ENCODE peak calls at places on chromosome 9, in eight cellular contexts. One of them, this sample, is unnamed.

GRCh38 chr9:120583958-120584369 is 4.0 kb upstream of the CDK5RAP2 start:
- DNase-seq in GM23338: peak; percentile 40
- DNase-seq in K562: peak; percentile 53
- DNase-seq in Panc1: no peak
- DNase-seq in sigmoid colon: no peak
- DNase-seq in transverse colon: peak; percentile 40
- DNase-seq in prostate gland: no peak
- DNase-seq in HCT116: peak; percentile 16
- DNase-seq in this sample: no peak

GRCh38 chr9:109013678-109014145 is 413 bp upstream of the CTNNAL1 start:
- DNase-seq in prostate gland: no peak
- DNase-seq in transverse colon: no peak
- DNase-seq in HCT116: no peak
- DNase-seq in sigmoid colon: no peak
- DNase-seq in GM23338: no peak
- DNase-seq in Panc1: no peak
- DNase-seq in K562: no peak
- DNase-seq in this sample: peak; percentile 48

GRCh38 chr9:13070612-13071595 is 208.6 kb downstream of the MPDZ start:
- DNase-seq in K562: no peak
- DNase-seq in prostate gland: no peak
- DNase-seq in transverse colon: no peak
- DNase-seq in HCT116: no peak
- DNase-seq in GM23338: no peak
- DNase-seq in sigmoid colon: no peak
- DNase-seq in Panc1: no peak
- DNase-seq in this sample: no peak

GRCh38 chr9:108994695-108995094 is 18.6 kb downstream of the CTNNAL1 start:
- DNase-seq in transverse colon: no peak
- DNase-seq in Panc1: no peak
- DNase-seq in sigmoid colon: no peak
- DNase-seq in prostate gland: no peak
- DNase-seq in GM23338: no peak
- DNase-seq in HCT116: no peak
- DNase-seq in K562: peak; percentile 17
- DNase-seq in this sample: no peak

GRCh38 chr9:6428940-6429889 is 16.2 kb downstream of the UHRF2 start:
- DNase-seq in transverse colon: no peak
- DNase-seq in GM23338: no peak
- DNase-seq in Panc1: no peak
- DNase-seq in prostate gland: no peak
- DNase-seq in K562: no peak
- DNase-seq in HCT116: no peak
- DNase-seq in sigmoid colon: no peak
- DNase-seq in this sample: no peak

GRCh38 chr9:22469928-22470544 is 23.4 kb downstream of the DMRTA1 start:
- DNase-seq in GM23338: peak; percentile 87
- DNase-seq in K562: no peak
- DNase-seq in prostate gland: peak; percentile 13
- DNase-seq in Panc1: no peak
- DNase-seq in transverse colon: peak; percentile 8
- DNase-seq in sigmoid colon: no peak
- DNase-seq in HCT116: peak; percentile 26
- DNase-seq in this sample: peak; percentile 16

GRCh38 chr9:69542048-69542447 is 130.1 kb downstream of the APBA1 start:
- DNase-seq in prostate gland: no peak
- DNase-seq in transverse colon: no peak
- DNase-seq in sigmoid colon: no peak
- DNase-seq in HCT116: no peak
- DNase-seq in K562: no peak
- DNase-seq in GM23338: no peak
- DNase-seq in Panc1: no peak
- DNase-seq in this sample: no peak

GRCh38 chr9:82912639-82913038 is 150.3 kb downstream of the RASEF start:
- DNase-seq in HCT116: no peak
- DNase-seq in sigmoid colon: no peak
- DNase-seq in prostate gland: no peak
- DNase-seq in K562: no peak
- DNase-seq in Panc1: no peak
- DNase-seq in GM23338: peak; percentile 46
- DNase-seq in transverse colon: no peak
- DNase-seq in this sample: no peak

GRCh38 chr9:77010527-77010926 is 8.9 kb upstream of the FOXB2 start:
- DNase-seq in prostate gland: no peak
- DNase-seq in sigmoid colon: no peak
- DNase-seq in transverse colon: no peak
- DNase-seq in HCT116: no peak
- DNase-seq in GM23338: no peak
- DNase-seq in K562: no peak
- DNase-seq in Panc1: no peak
- DNase-seq in this sample: no peak

GRCh38 chr9:122200960-122201635 is 27.7 kb downstream of the LHX6 start:
- DNase-seq in sigmoid colon: no peak
- DNase-seq in HCT116: no peak
- DNase-seq in Panc1: no peak
- DNase-seq in prostate gland: no peak
- DNase-seq in K562: no peak
- DNase-seq in transverse colon: no peak
- DNase-seq in GM23338: no peak
- DNase-seq in this sample: no peak

GRCh38 chr9:123356851-123357747 is 1.1 kb downstream of the CRB2 start:
- DNase-seq in sigmoid colon: no peak
- DNase-seq in transverse colon: no peak
- DNase-seq in Panc1: no peak
- DNase-seq in K562: no peak
- DNase-seq in GM23338: no peak
- DNase-seq in prostate gland: no peak
- DNase-seq in HCT116: no peak
- DNase-seq in this sample: no peak

GRCh38 chr9:32782476-32783167 is 718 bp upstream of the TMEM215 start:
- DNase-seq in GM23338: peak; percentile 63
- DNase-seq in HCT116: no peak
- DNase-seq in transverse colon: no peak
- DNase-seq in Panc1: no peak
- DNase-seq in sigmoid colon: no peak
- DNase-seq in K562: no peak
- DNase-seq in prostate gland: no peak
- DNase-seq in this sample: no peak
- H3K4me3 ChIP-seq in GM23338: peak overlapping the region; percentile 94
- H3K4me3 ChIP-seq in HCT116: no peak overlapping the region
- H3K4me3 ChIP-seq in transverse colon: no peak overlapping the region
- H3K4me3 ChIP-seq in Panc1: no peak overlapping the region
- H3K4me3 ChIP-seq in sigmoid colon: no peak overlapping the region
- H3K4me3 ChIP-seq in K562: no peak overlapping the region
- H3K4me3 ChIP-seq in prostate gland: no peak overlapping the region
- H3K4me3 ChIP-seq in this sample: no peak overlapping the region

GRCh38 chr9:134943411-134943810 is 25.7 kb upstream of the FCN1 start:
- DNase-seq in transverse colon: no peak
- DNase-seq in Panc1: no peak
- DNase-seq in GM23338: no peak
- DNase-seq in HCT116: no peak
- DNase-seq in prostate gland: no peak
- DNase-seq in sigmoid colon: no peak
- DNase-seq in K562: no peak
- DNase-seq in this sample: no peak

GRCh38 chr9:134944351-134944802 is 26.7 kb upstream of the FCN1 start:
- DNase-seq in GM23338: peak; percentile 27
- DNase-seq in transverse colon: no peak
- DNase-seq in prostate gland: no peak
- DNase-seq in sigmoid colon: no peak
- DNase-seq in K562: no peak
- DNase-seq in HCT116: no peak
- DNase-seq in Panc1: no peak
- DNase-seq in this sample: no peak

GRCh38 chr9:134945509-134946275 is 28.0 kb upstream of the FCN1 start:
- DNase-seq in Panc1: no peak
- DNase-seq in transverse colon: no peak
- DNase-seq in K562: no peak
- DNase-seq in HCT116: no peak
- DNase-seq in prostate gland: no peak
- DNase-seq in sigmoid colon: no peak
- DNase-seq in GM23338: no peak
- DNase-seq in this sample: no peak

GRCh38 chr9:134943836-134944235 is 26.1 kb upstream of the FCN1 start:
- DNase-seq in K562: no peak
- DNase-seq in prostate gland: no peak
- DNase-seq in HCT116: no peak
- DNase-seq in GM23338: no peak
- DNase-seq in transverse colon: no peak
- DNase-seq in sigmoid colon: no peak
- DNase-seq in Panc1: no peak
- DNase-seq in this sample: no peak

GRCh38 chr9:134944916-134945315 is 27.2 kb upstream of the FCN1 start:
- DNase-seq in sigmoid colon: no peak
- DNase-seq in K562: no peak
- DNase-seq in prostate gland: no peak
- DNase-seq in GM23338: no peak
- DNase-seq in transverse colon: no peak
- DNase-seq in HCT116: no peak
- DNase-seq in Panc1: no peak
- DNase-seq in this sample: no peak
- TF ChIP-seq POLR2AphosphoS5 in sigmoid colon: no peak
- TF ChIP-seq POLR2AphosphoS5 in K562: no peak
- TF ChIP-seq POLR2AphosphoS5 in prostate gland: no peak
- TF ChIP-seq POLR2AphosphoS5 in GM23338: no peak
- TF ChIP-seq POLR2AphosphoS5 in transverse colon: no peak
- TF ChIP-seq POLR2AphosphoS5 in HCT116: no peak
- TF ChIP-seq POLR2AphosphoS5 in Panc1: no peak
- TF ChIP-seq POLR2AphosphoS5 in this sample: no peak

GRCh38 chr9:36398745-36399144 is 1.3 kb downstream of the RNF38 start:
- DNase-seq in HCT116: no peak
- DNase-seq in GM23338: no peak
- DNase-seq in transverse colon: no peak
- DNase-seq in K562: no peak
- DNase-seq in prostate gland: no peak
- DNase-seq in sigmoid colon: no peak
- DNase-seq in Panc1: no peak
- DNase-seq in this sample: no peak
- H3K27ac ChIP-seq in HCT116: no peak overlapping the region
- H3K27ac ChIP-seq in GM23338: no peak overlapping the region
- H3K27ac ChIP-seq in transverse colon: peak overlapping the region; percentile 100
- H3K27ac ChIP-seq in K562: peak overlapping the region; percentile 94
- H3K27ac ChIP-seq in prostate gland: peak overlapping the region; percentile 6
- H3K27ac ChIP-seq in sigmoid colon: peak overlapping the region; percentile 33
- H3K27ac ChIP-seq in Panc1: peak overlapping the region; percentile 95
- H3K27ac ChIP-seq in this sample: no peak overlapping the region

GRCh38 chr9:14419302-14419937 is 105.5 kb upstream of the NFIB start:
- DNase-seq in transverse colon: no peak
- DNase-seq in Panc1: no peak
- DNase-seq in GM23338: no peak
- DNase-seq in sigmoid colon: no peak
- DNase-seq in HCT116: no peak
- DNase-seq in K562: no peak
- DNase-seq in prostate gland: no peak
- DNase-seq in this sample: no peak
- H3K4me3 ChIP-seq in transverse colon: no peak overlapping the region
- H3K4me3 ChIP-seq in Panc1: no peak overlapping the region
- H3K4me3 ChIP-seq in GM23338: no peak overlapping the region
- H3K4me3 ChIP-seq in sigmoid colon: no peak overlapping the region
- H3K4me3 ChIP-seq in HCT116: no peak overlapping the region
- H3K4me3 ChIP-seq in K562: no peak overlapping the region
- H3K4me3 ChIP-seq in prostate gland: no peak overlapping the region
- H3K4me3 ChIP-seq in this sample: peak overlapping the region; percentile 70